ENCODE peak calls at places on chromosomes 13 and 19, in six cellular contexts. F, I, J, D, N and C are unnamed samples.

GRCh38 chr13:110650436-110650835 is 35.1 kb downstream of the NAXD start:
- DNase-seq in D (no peak), F (no peak), N (no peak), J (no peak), I (no peak), C (no peak)

GRCh38 chr19:29587518-29587986 is 18.5 kb upstream of the POP4 start:
- DNase-seq in N (no peak), I (no peak), J (no peak), F (peak), D (peak), C (no peak)

GRCh38 chr13:41327994-41328778 is 17.1 kb downstream of the NAA16 start:
- DNase-seq in I (no peak), N (no peak), J (no peak), F (no peak), D (no peak), C (no peak)

GRCh38 chr19:39246951-39247669 is 1.5 kb downstream of the IFNL4 start:
- DNase-seq in F (peak), I (no peak), N (peak), D (peak), J (no peak), C (peak)

GRCh38 chr13:39377699-39378098 is 225.3 kb downstream of the LHFPL6 start:
- DNase-seq in J (no peak), N (no peak), D (no peak), I (no peak), F (no peak), C (no peak)

GRCh38 chr19:7870571-7871279 is 3.5 kb downstream of the PRR36 start:
- DNase-seq in F (peak), N (peak), I (peak), J (no peak), D (peak), C (peak)

GRCh38 chr19:1883784-1884183 is 1.5 kb downstream of the ABHD17A start:
- DNase-seq in N (no peak), I (no peak), J (no peak), D (no peak), F (no peak), C (no peak)

GRCh38 chr19:55600336-55601028 is 394 bp downstream of the ZNF524 start:
- DNase-seq in I (no peak), J (peak), F (no peak), D (no peak), N (no peak), C (peak)

GRCh38 chr13:88675997-88676396 is 1004.8 kb downstream of the SLITRK5 start:
- DNase-seq in F (no peak), D (no peak), I (no peak), J (no peak), N (no peak), C (no peak)

GRCh38 chr13:76846363-76846762 is 39.8 kb downstream of the KCTD12 start:
- DNase-seq in N (no peak), J (no peak), F (peak), I (no peak), D (peak), C (no peak)

GRCh38 chr13:32791545-32792172 is 205.4 kb downstream of the PDS5B start:
- DNase-seq in D (no peak), J (no peak), N (no peak), F (peak), I (no peak), C (no peak)

GRCh38 chr13:99289674-99290337 is 17.4 kb downstream of the GPR183 start:
- DNase-seq in N (no peak), J (no peak), D (no peak), F (no peak), I (no peak), C (no peak)

GRCh38 chr13:47437411-47437810 is 540.6 kb upstream of the HTR2A start:
- DNase-seq in D (peak), J (no peak), I (no peak), F (peak), N (no peak), C (no peak)

GRCh38 chr19:35673121-35673804 is 6.9 kb downstream of the UPK1A start:
- DNase-seq in F (peak), D (peak), N (peak), J (no peak), I (peak), C (peak)

GRCh38 chr13:95155093-95155492 is 146.2 kb downstream of the ABCC4 start:
- DNase-seq in I (no peak), J (no peak), D (peak), N (no peak), F (peak), C (no peak)

GRCh38 chr19:10086904-10087256 is 763 bp downstream of the SHFL start:
- DNase-seq in J (no peak), N (no peak), I (no peak), D (no peak), F (no peak), C (no peak)
- TF ChIP-seq CTCF in J (no peak), N (no peak), I (no peak), D (no peak), F (no peak), C (no peak)

GRCh38 chr19:34241513-34242337 is 12.6 kb upstream of the GARRE1 start:
- DNase-seq in N (peak), J (peak), I (peak), F (no peak), D (no peak), C (peak)
- TF ChIP-seq CTCF in N (peak), J (peak), I (peak), F (peak), D (no peak), C (peak)

DNA sequence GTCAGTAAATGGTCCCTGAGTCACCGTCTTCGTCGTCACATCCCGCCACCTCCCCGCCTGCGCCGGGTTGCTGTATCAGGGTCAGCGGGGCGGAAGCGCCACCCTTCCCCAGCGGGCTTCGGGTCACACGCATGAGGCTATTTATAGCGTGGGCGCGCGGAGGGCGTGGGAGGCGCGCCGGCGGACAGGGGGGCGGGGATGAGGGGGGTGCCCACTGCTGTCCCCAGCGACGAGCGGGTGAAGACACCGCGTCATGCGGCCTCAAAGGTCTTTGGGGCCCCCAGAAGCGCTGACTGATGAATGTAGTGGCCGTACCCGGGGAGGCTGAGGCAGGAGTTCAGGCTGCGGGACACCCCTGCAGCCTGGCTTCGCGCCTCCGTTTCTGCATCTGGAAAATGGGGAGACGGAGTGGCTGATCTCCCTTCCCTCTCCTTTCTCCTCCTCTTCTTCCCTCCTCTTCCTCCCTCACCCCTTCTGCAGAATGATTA is 7.9 kb downstream of the UNC13A start:
- DNase-seq in F (peak), D (peak), I (peak), N (peak), J (no peak), C (peak)
- TF ChIP-seq CTCF in F (no peak), D (no peak), I (no peak), N (no peak), J (no peak), C (no peak)

DNA sequence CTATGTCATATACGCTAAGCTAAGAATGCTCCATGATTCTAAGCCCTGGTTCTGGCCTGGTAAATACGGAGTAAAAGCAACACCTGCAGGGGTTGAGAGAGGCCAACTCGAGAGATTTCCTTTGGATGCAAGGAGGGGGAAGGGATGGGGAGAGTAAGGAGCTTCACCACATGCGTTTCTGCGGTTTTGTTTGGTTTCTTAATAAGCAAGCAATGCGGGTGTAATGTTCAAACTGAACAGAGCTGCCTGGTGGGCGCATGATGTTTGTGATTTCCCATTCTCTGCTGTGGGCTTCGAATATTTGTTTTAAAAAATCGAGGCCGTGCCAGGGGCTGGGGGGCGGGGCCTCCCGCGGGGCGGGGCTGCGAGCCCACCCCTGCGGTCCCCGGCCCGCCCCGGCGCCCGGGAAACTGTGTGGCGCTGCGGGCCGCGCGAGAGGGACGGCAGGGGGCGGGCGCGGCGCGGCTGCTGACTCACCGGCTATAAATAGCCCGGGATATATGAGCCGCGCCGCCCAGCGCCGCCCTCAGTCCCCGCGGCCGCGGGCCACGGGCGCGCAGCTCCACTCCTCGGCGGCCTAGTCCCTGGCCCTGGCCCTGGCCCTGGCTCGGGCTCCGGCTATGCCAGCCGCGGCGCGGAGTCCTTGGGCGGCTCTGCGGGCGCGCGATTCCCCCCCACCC is 5.1 kb downstream of the BBC3 start:
- DNase-seq in D (peak), I (peak), F (peak), J (peak), N (peak), C (peak)
- TF ChIP-seq CTCF in D (peak), I (peak), F (no peak), J (peak), N (peak), C (no peak)

GRCh38 chr19:3604227-3604986 is 2.3 kb downstream of the TBXA2R start:
- DNase-seq in F (no peak), D (no peak), I (no peak), J (no peak), N (no peak), C (no peak)

GRCh38 chr19:3606174-3606689 is 443 bp downstream of the TBXA2R start:
- DNase-seq in N (peak), J (no peak), D (no peak), F (no peak), I (peak), C (peak)

GRCh38 chr19:3604987-3605343 is 1.7 kb downstream of the TBXA2R start:
- DNase-seq in F (no peak), D (no peak), I (no peak), J (no peak), N (no peak), C (no peak)

GRCh38 chr19:3605770-3606169 is 905 bp downstream of the TBXA2R start:
- DNase-seq in F (no peak), D (no peak), N (no peak), I (no peak), J (no peak), C (no peak)

GRCh38 chr19:3605361-3605760 is 1.3 kb downstream of the TBXA2R start:
- DNase-seq in D (no peak), I (no peak), J (no peak), N (no peak), F (no peak), C (no peak)
- TF ChIP-seq CTCF in D (no peak), I (no peak), J (no peak), N (no peak), F (no peak), C (no peak)

GRCh38 chr19:13210941-13211340 is 60.7 kb downstream of the IER2 start:
- DNase-seq in I (no peak), N (no peak), F (no peak), J (no peak), D (no peak), C (no peak)

GRCh38 chr19:13209797-13210775 is 59.9 kb downstream of the IER2 start:
- DNase-seq in N (no peak), F (no peak), J (no peak), I (no peak), D (no peak), C (no peak)

GRCh38 chr19:13214036-13214730 is 64.0 kb downstream of the IER2 start:
- DNase-seq in D (no peak), N (peak), F (no peak), J (no peak), I (no peak), C (no peak)

GRCh38 chr19:13211426-13212308 is 61.5 kb downstream of the IER2 start:
- DNase-seq in I (no peak), D (no peak), F (no peak), J (no peak), N (no peak), C (no peak)

GRCh38 chr19:13212759-13213330 is 62.6 kb downstream of the IER2 start:
- DNase-seq in N (peak), J (no peak), F (peak), I (peak), D (peak), C (peak)
- TF ChIP-seq CTCF in N (peak), J (peak), F (peak), I (no peak), D (peak), C (peak)

GRCh38 chr19:12092065-12092867 is 27.7 kb downstream of the ZNF844 start:
- DNase-seq in D (peak), F (peak), J (peak), N (peak), I (peak), C (peak)

GRCh38 chr19:12085074-12085818 is 20.7 kb downstream of the ZNF844 start:
- DNase-seq in J (no peak), I (no peak), N (no peak), F (no peak), D (no peak), C (no peak)

GRCh38 chr19:12095111-12095790 is 30.7 kb downstream of the ZNF844 start:
- DNase-seq in I (no peak), N (no peak), J (no peak), F (peak), D (peak), C (no peak)

GRCh38 chr19:12093777-12094176 is 29.2 kb downstream of the ZNF844 start:
- DNase-seq in I (no peak), N (no peak), D (no peak), J (no peak), F (no peak), C (no peak)

GRCh38 chr19:12090807-12091206 is 26.3 kb downstream of the ZNF844 start:
- DNase-seq in D (peak), F (peak), I (peak), N (peak), J (peak), C (peak)
- TF ChIP-seq CTCF in D (peak), F (peak), I (peak), N (peak), J (peak), C (peak)

GRCh38 chr13:77925616-77926015 is 7.0 kb upstream of the EDNRB start:
- DNase-seq in J (no peak), I (no peak), N (no peak), D (no peak), F (no peak), C (no peak)

GRCh38 chr13:77930430-77930829 is 11.8 kb upstream of the EDNRB start:
- DNase-seq in D (no peak), N (no peak), J (no peak), I (no peak), F (no peak), C (no peak)

GRCh38 chr13:77928909-77929308 is 10.3 kb upstream of the EDNRB start:
- DNase-seq in N (no peak), D (peak), J (no peak), F (peak), I (no peak), C (no peak)
- TF ChIP-seq CTCF in N (no peak), D (no peak), J (no peak), F (no peak), I (no peak), C (no peak)

GRCh38 chr13:74574964-74575728 is 440.9 kb upstream of the KLF12 start:
- DNase-seq in F (no peak), J (no peak), D (peak), I (no peak), N (peak), C (peak)

GRCh38 chr13:74571811-74572210 is 437.6 kb upstream of the KLF12 start:
- DNase-seq in I (no peak), F (no peak), D (no peak), N (no peak), J (no peak), C (no peak)

GRCh38 chr13:74570834-74571233 is 436.6 kb upstream of the KLF12 start:
- DNase-seq in J (no peak), N (no peak), F (peak), I (no peak), D (peak), C (no peak)

GRCh38 chr13:74575729-74576125 is 441.5 kb upstream of the KLF12 start:
- DNase-seq in I (peak), D (peak), F (peak), N (peak), J (peak), C (peak)

GRCh38 chr13:74573654-74574053 is 439.4 kb upstream of the KLF12 start:
- DNase-seq in I (no peak), F (no peak), D (peak), J (no peak), N (peak), C (peak)
- TF ChIP-seq CTCF in I (no peak), F (peak), D (peak), J (peak), N (peak), C (peak)

DNA sequence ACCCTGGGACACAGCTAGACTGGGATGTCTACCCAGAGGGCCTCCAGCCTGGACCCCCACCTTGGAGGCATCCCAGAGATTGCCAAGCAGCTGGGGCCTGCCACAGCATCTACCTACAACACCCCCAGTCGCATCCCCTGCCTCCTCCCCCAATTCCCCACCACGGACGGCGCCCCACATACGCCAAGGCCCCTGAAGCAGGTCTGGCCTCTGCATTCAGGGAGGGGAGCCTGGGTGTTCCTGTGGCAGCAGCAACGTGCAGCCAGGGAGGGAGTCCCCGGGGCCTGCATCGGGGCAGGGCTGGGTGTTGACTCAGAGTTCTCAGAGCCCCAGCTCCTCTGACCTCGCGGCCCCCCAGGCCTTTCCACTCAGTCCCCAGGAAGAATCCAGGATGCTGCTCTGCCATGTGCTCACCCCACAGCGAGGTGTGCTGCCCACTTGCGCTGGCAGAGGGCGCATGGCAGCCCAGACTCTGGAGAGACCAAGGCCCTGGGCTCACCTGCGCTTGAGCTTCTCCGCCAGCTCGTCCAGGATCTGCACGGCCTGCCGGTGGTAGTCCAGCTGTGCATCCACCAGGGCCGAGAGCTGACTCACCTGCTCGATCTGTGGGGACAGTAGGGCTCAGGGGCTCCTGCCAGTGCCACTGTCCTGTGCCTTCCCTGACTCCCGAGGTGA is 19.6 kb downstream of the MPND start:
- DNase-seq in D (no peak), N (peak), I (no peak), J (no peak), F (peak), C (peak)
- TF ChIP-seq CTCF in D (peak), N (peak), I (no peak), J (no peak), F (peak), C (peak)